ENCODE peak calls at places on chromosomes 7 and 10, in eight cellular contexts. Y is psoas muscle, L is keratinocyte, N is AG04449, X is HCEC 1CT, S is esophagus squamous epithelium, Z is nucleus accumbens, I is GM04503. Q is an unnamed sample.

GRCh38 chr7:116525298-116525912 is 569 bp downstream of the CAV1 start:
- DNase-seq in Y (peak), L (no peak), N (no peak), X (no peak), S (no peak), Z (peak), I (no peak), Q (no peak)

GRCh38 chr7:117212969-117213877 is 109.6 kb downstream of the WNT2 start:
- DNase-seq in Y (no peak), L (peak), N (no peak), X (peak), S (no peak), Z (peak), I (no peak), Q (peak)

GRCh38 chr7:119964640-119965542 is 308.1 kb upstream of the KCND2 start:
- DNase-seq in Y (no peak), L (no peak), N (no peak), X (no peak), S (no peak), Z (no peak), I (no peak), Q (peak)

GRCh38 chr7:23001610-23002009 is 12.3 kb downstream of the HYCC1 start:
- DNase-seq in Y (no peak), L (no peak), N (no peak), X (no peak), S (no peak), Z (no peak), I (no peak), Q (no peak)

GRCh38 chr10:90319188-90319914 is 538.5 kb downstream of the HTR7 start:
- DNase-seq in Y (no peak), L (peak), N (peak), X (peak), S (no peak), Z (no peak), I (no peak), Q (peak)

GRCh38 chr7:45695249-45695995 is 121.3 kb downstream of the ADCY1 start:
- DNase-seq in Y (no peak), L (no peak), N (no peak), X (no peak), S (no peak), Z (no peak), I (no peak), Q (no peak)

GRCh38 chr7:102951839-102952238 is 39.0 kb downstream of the LRRC17 start:
- DNase-seq in Y (no peak), L (no peak), N (no peak), X (no peak), S (no peak), Z (no peak), I (no peak), Q (no peak)

GRCh38 chr10:72261323-72262018 is 12.3 kb upstream of the DDIT4 start:
- DNase-seq in Y (no peak), L (no peak), N (no peak), X (no peak), S (no peak), Z (no peak), I (no peak), Q (peak)

GRCh38 chr7:18495412-18496335 is at the start of gene HDAC9:
- DNase-seq in Y (peak), L (no peak), N (no peak), X (peak), S (no peak), Z (peak), I (no peak), Q (peak)

GRCh38 chr10:31457858-31458257 is 138.8 kb downstream of the ZEB1 start:
- DNase-seq in Y (no peak), L (no peak), N (no peak), X (no peak), S (no peak), Z (no peak), I (no peak), Q (no peak)